ENCODE peak calls at places on chromosomes 6 and 20, in four cellular contexts. A is T-cell, Z is heart right ventricle, P is sciatic nerve. O is an unnamed sample.

GRCh38 chr6:134544737-134545136 is 226.8 kb upstream of the SGK1 start:
- ATAC-seq in A (no peak), Z (no peak), P (no peak), O (no peak)

GRCh38 chr6:151485616-151486015 is 8.2 kb upstream of the CCDC170 start:
- ATAC-seq in A (no peak), Z (no peak), P (no peak), O (no peak)

GRCh38 chr6:147106759-147107401 is 97.3 kb upstream of the STXBP5 start:
- ATAC-seq in A (no peak), Z (no peak), P (no peak), O (no peak)

GRCh38 chr20:13661070-13661687 is 22.4 kb upstream of the TASP1 start:
- ATAC-seq in A (no peak), Z (no peak), P (peak), O (peak)

GRCh38 chr20:13034936-13035335 is 26.2 kb downstream of the SPTLC3 start:
- ATAC-seq in A (no peak), Z (no peak), P (no peak), O (no peak)

GRCh38 chr6:36489426-36489825 is 46.6 kb downstream of the KCTD20 start:
- ATAC-seq in A (no peak), Z (no peak), P (peak), O (no peak)

GRCh38 chr6:153044295-153044694 is 41.8 kb upstream of the MTRF1L start:
- ATAC-seq in A (no peak), Z (no peak), P (no peak), O (no peak)

GRCh38 chr6:159212026-159212425 is 42.8 kb downstream of the FNDC1 start:
- ATAC-seq in A (no peak), Z (peak), P (no peak), O (no peak)

GRCh38 chr6:21738180-21739094 is 144.9 kb downstream of the SOX4 start:
- ATAC-seq in A (no peak), Z (no peak), P (no peak), O (no peak)

GRCh38 chr20:36030143-36030542 is 61.8 kb downstream of the CNBD2 start:
- ATAC-seq in A (no peak), Z (peak), P (peak), O (no peak)

GRCh38 chr6:143673638-143674037 is 4.1 kb upstream of the PHACTR2 start:
- ATAC-seq in A (no peak), Z (peak), P (peak), O (no peak)

GRCh38 chr6:170082067-170082466 is 208.8 kb downstream of the DLL1 start:
- ATAC-seq in A (no peak), Z (no peak), P (no peak), O (no peak)

GRCh38 chr6:102015431-102015830 is 621.9 kb downstream of the GRIK2 start:
- ATAC-seq in A (no peak), Z (no peak), P (no peak), O (no peak)

GRCh38 chr6:159837141-159837490 is 37.0 kb downstream of the PNLDC1 start:
- ATAC-seq in A (no peak), Z (peak), P (peak), O (no peak)

GRCh38 chr6:18122128-18123093 is at the start of gene NHLRC1:
- ATAC-seq in A (peak), Z (peak), P (peak), O (peak)

GRCh38 chr20:47854687-47855212 is 69.5 kb upstream of the SULF2 start:
- ATAC-seq in A (no peak), Z (no peak), P (no peak), O (no peak)

GRCh38 chr6:37033255-37033654 is 27.8 kb downstream of the FGD2 start:
- ATAC-seq in A (no peak), Z (no peak), P (no peak), O (no peak)

GRCh38 chr6:255418-256090 is 36.7 kb upstream of the DUSP22 start:
- ATAC-seq in A (no peak), Z (no peak), P (peak), O (no peak)

GRCh38 chr20:8602389-8603116 is 466.3 kb upstream of the PLCB4 start:
- ATAC-seq in A (no peak), Z (peak), P (no peak), O (no peak)